ENCODE peak calls at places on chromosomes 13 and 19, in four cellular contexts. W is mesenchymal stem cell; L is activated naive CD4-positive, alpha-beta T cell treated with anti-CD3 and anti-CD28 coated beads, Interleukin-2, amount 50 U/mL, for 16 hours; A is cardiac fibroblast. D is an unnamed sample.

GRCh38 chr13:41019027-41019487 is at the start of gene ELF1:
- DNase-seq in W (peak), L (peak), A (peak), D (peak)

GRCh38 chr19:13574933-13575332 is 68.7 kb upstream of the CACNA1A start:
- DNase-seq in W (no peak), L (no peak), A (no peak), D (no peak)

GRCh38 chr13:83325454-83325853 is 556.8 kb downstream of the SLITRK1 start:
- DNase-seq in W (no peak), L (no peak), A (peak), D (no peak)

GRCh38 chr13:93355094-93355493 is 128.5 kb downstream of the GPC6 start:
- DNase-seq in W (no peak), L (no peak), A (no peak), D (no peak)

GRCh38 chr19:16073481-16073880 is 2.8 kb upstream of the TPM4 start:
- DNase-seq in W (no peak), L (no peak), A (no peak), D (no peak)

GRCh38 chr13:103692442-103692841 is 626.2 kb upstream of the SLC10A2 start:
- DNase-seq in W (no peak), L (no peak), A (no peak), D (no peak)

GRCh38 chr13:28128030-28128429 is 10.3 kb upstream of the PAN3 start:
- DNase-seq in W (no peak), L (no peak), A (no peak), D (no peak)

GRCh38 chr13:114152285-114152645 is 19.8 kb upstream of the RASA3 start:
- DNase-seq in W (no peak), L (no peak), A (no peak), D (no peak)

GRCh38 chr19:30136591-30136990 is 194.6 kb downstream of the URI1 start:
- DNase-seq in W (no peak), L (no peak), A (no peak), D (no peak)

GRCh38 chr13:78601124-78601885 is 2.0 kb downstream of the POU4F1 start:
- DNase-seq in W (no peak), L (no peak), A (peak), D (peak)

GRCh38 chr13:40668335-40668734 is 1.9 kb upstream of the FOXO1 start:
- DNase-seq in W (peak), L (peak), A (no peak), D (no peak)

GRCh38 chr13:23672616-23673015 is 102.4 kb downstream of the TNFRSF19 start:
- DNase-seq in W (no peak), L (no peak), A (peak), D (no peak)

GRCh38 chr19:34217952-34218817 is 36.2 kb upstream of the GARRE1 start:
- DNase-seq in W (peak), L (peak), A (peak), D (peak)